ENCODE peak calls at places on chromosome X, in nine cellular contexts. Q is B cell, C is brain microvascular endothelial cell, A is fibroblast of the aortic adventitia, J is cardiac fibroblast, F is endothelial cell, E is LNCaP clone FGC, X is tibial nerve, V is fibroblast of villous mesenchyme. S is an unnamed sample.

GRCh38 chrX:110557864-110558263 is 199.2 kb downstream of the RTL9 start:
- DNase-seq in Q (no peak), C (no peak), A (no peak), J (no peak), F (no peak), E (no peak), X (no peak), V (no peak), S (no peak)

GRCh38 chrX:130754353-130754752 is 148.7 kb downstream of the ENOX2 start:
- DNase-seq in Q (no peak), C (no peak), A (no peak), J (no peak), F (no peak), E (no peak), X (no peak), V (no peak), S (no peak)

GRCh38 chrX:107706309-107706708 is 69.3 kb downstream of the TSC22D3 start:
- DNase-seq in Q (no peak), C (no peak), A (no peak), J (no peak), F (no peak), E (no peak), X (no peak), V (no peak), S (no peak)

GRCh38 chrX:120668357-120668756 is 38.5 kb upstream of the C1GALT1C1 start:
- DNase-seq in Q (no peak), C (no peak), A (no peak), J (no peak), F (no peak), E (no peak), X (no peak), V (no peak), S (peak; percentile 34)

GRCh38 chrX:267771-268261 is 13.4 kb upstream of the PLCXD1 start:
- DNase-seq in Q (no peak), C (no peak), A (no peak), J (no peak), F (no peak), E (no peak), X (peak; percentile 3), V (no peak), S (no peak)

GRCh38 chrX:23704673-23705206 is 37.4 kb downstream of the PRDX4 start:
- DNase-seq in Q (no peak), C (no peak), A (no peak), J (no peak), F (no peak), E (no peak), X (no peak), V (no peak), S (no peak)

GRCh38 chrX:44344687-44345086 is 1.2 kb upstream of the EFHC2 start:
- DNase-seq in Q (peak; percentile 17), C (no peak), A (no peak), J (no peak), F (no peak), E (no peak), X (no peak), V (no peak), S (no peak)

GRCh38 chrX:8323356-8323755 is 141.3 kb upstream of the VCX3B start:
- DNase-seq in Q (peak; percentile 0), C (no peak), A (no peak), J (no peak), F (no peak), E (no peak), X (no peak), V (no peak), S (no peak)

GRCh38 chrX:154733072-154733425 is 17.8 kb downstream of the GAB3 start:
- DNase-seq in Q (no peak), C (peak; percentile 52), A (peak; percentile 40), J (peak; percentile 26), F (no peak), E (no peak), X (no peak), V (no peak), S (peak; percentile 76)

GRCh38 chrX:7316280-7316679 is 168.3 kb upstream of the PUDP start:
- DNase-seq in Q (no peak), C (no peak), A (no peak), J (no peak), F (no peak), E (no peak), X (no peak), V (no peak), S (peak; percentile 51)

GRCh38 chrX:7316887-7317286 is 168.9 kb upstream of the PUDP start:
- DNase-seq in Q (no peak), C (no peak), A (no peak), J (no peak), F (no peak), E (no peak), X (no peak), V (peak; percentile 67), S (peak; percentile 62)

GRCh38 chrX:7314425-7314824 is 166.5 kb upstream of the PUDP start:
- DNase-seq in Q (no peak), C (no peak), A (no peak), J (no peak), F (no peak), E (no peak), X (no peak), V (no peak), S (no peak)

GRCh38 chrX:7318246-7318645 is 170.3 kb upstream of the PUDP start:
- DNase-seq in Q (no peak), C (no peak), A (no peak), J (no peak), F (no peak), E (no peak), X (no peak), V (peak; percentile 27), S (peak; percentile 7)

GRCh38 chrX:7318661-7319060 is 170.7 kb upstream of the PUDP start:
- DNase-seq in Q (no peak), C (no peak), A (no peak), J (no peak), F (no peak), E (no peak), X (no peak), V (no peak), S (no peak)
- TF ChIP-seq CTCF in Q (no peak), C (peak; percentile 13), A (no peak), J (no peak), F (no peak), E (peak; percentile 3), X (no peak), V (no peak), S (no peak)

DNA sequence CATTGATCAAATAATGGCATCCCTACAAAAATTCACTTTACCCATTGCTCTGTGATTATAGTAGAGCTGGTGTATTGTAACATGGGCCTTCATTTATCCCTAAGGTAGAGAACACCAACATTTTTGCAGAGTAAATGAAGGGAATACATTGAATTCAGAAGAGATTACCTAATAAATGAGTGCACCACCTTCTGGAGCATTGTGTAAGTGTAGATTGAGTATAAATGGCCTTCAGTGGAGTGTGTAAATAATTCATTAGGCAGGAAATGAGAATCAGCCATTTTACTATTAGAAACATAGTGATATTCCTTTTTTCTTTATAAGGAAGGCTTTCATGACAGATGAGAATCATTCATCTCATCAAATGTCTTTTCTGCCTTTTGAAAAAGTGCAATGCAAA is 155.8 kb downstream of the FAM47B start:
- DNase-seq in Q (no peak), C (no peak), A (peak; percentile 12), J (peak; percentile 14), F (no peak), E (no peak), X (no peak), V (peak; percentile 1), S (peak; percentile 14)
- TF ChIP-seq CTCF in Q (no peak), C (no peak), A (no peak), J (no peak), F (no peak), E (peak; percentile 16), X (no peak), V (no peak), S (peak; percentile 18)

GRCh38 chrX:38664285-38664684 is 102.9 kb downstream of the TSPAN7 start:
- DNase-seq in Q (no peak), C (peak; percentile 15), A (peak; percentile 61), J (peak; percentile 49), F (peak; percentile 14), E (peak; percentile 23), X (peak; percentile 8), V (peak; percentile 40), S (peak; percentile 59)
- TF ChIP-seq CTCF in Q (peak; percentile 20), C (peak; percentile 63), A (peak; percentile 51), J (peak; percentile 37), F (no peak), E (peak; percentile 53), X (peak; percentile 42), V (peak; percentile 34), S (peak; percentile 51)

GRCh38 chrX:25427873-25428555 is 412.2 kb upstream of the ARX start:
- DNase-seq in Q (no peak), C (no peak), A (no peak), J (no peak), F (peak; percentile 27), E (no peak), X (no peak), V (no peak), S (no peak)
- TF ChIP-seq CTCF in Q (no peak), C (no peak), A (no peak), J (no peak), F (peak; percentile 38), E (peak; percentile 14), X (no peak), V (no peak), S (no peak)

DNA sequence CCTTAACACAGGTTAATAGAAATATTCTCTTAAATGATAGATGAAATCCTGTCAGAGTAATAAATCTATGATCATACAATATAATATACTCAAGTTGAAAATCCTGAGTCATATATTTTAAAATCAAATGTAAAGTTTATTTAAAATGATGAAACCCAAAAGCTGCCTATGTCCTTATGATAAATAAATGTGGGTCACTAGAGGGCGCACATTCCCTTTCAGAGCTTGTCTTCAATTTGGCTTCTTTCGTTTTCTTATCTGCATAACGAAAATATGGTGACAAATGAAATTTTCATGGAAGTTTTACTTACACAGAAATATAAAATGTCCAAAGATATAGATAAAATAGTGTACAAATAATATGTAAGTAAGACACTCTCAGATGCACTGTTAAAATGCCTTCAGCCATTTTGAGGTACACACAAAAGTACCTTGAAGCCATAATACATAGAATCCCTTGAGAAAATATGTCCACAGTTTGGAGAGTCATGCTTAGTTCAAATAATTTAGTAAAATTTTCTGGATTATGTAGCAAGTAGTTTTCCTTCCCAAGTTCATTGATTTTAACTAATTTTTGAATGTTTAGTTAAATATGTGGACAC is 680.4 kb downstream of the DMD start:
- DNase-seq in Q (peak; percentile 50), C (peak; percentile 41), A (peak; percentile 50), J (peak; percentile 54), F (peak; percentile 5), E (peak; percentile 1), X (peak; percentile 46), V (peak; percentile 28), S (peak; percentile 53)
- TF ChIP-seq CTCF in Q (peak; percentile 67), C (peak; percentile 53), A (peak; percentile 40), J (peak; percentile 33), F (peak; percentile 52), E (peak; percentile 59), X (peak; percentile 53), V (peak; percentile 39), S (peak; percentile 59)

GRCh38 chrX:70970482-70970999 is 39.6 kb upstream of the SLC7A3 start:
- DNase-seq in Q (peak; percentile 11), C (no peak), A (peak; percentile 49), J (peak; percentile 41), F (no peak), E (peak; percentile 3), X (no peak), V (peak; percentile 23), S (peak; percentile 25)
- TF ChIP-seq CTCF in Q (peak; percentile 35), C (no peak), A (peak; percentile 29), J (no peak), F (no peak), E (peak; percentile 19), X (peak; percentile 22), V (peak; percentile 36), S (no peak)

GRCh38 chrX:116490091-116490490 is 27.3 kb upstream of the CT83 start:
- DNase-seq in Q (no peak), C (no peak), A (peak; percentile 1), J (peak; percentile 4), F (no peak), E (no peak), X (no peak), V (peak; percentile 1), S (peak; percentile 8)
- TF ChIP-seq CTCF in Q (no peak), C (no peak), A (peak; percentile 22), J (peak; percentile 12), F (no peak), E (peak; percentile 21), X (no peak), V (no peak), S (peak; percentile 39)

S was measured in fibroblast of mammary gland.